ENCODE peak calls at places on chromosomes 5 and 9, in seven cellular contexts. N, G, D, W, O, H and B are unnamed samples.

GRCh38 chr5:31347558-31347905 is 154.0 kb downstream of the CDH6 start:
- DNase-seq in N (no peak), G (no peak), D (no peak), W (no peak), O (no peak), H (no peak), B (no peak)

GRCh38 chr5:172793577-172794488 is 22.8 kb upstream of the DUSP1 start:
- DNase-seq in N (no peak), G (no peak), D (no peak), W (peak; percentile 67), O (no peak), H (no peak), B (no peak)

GRCh38 chr5:178077751-178078150 is 35.6 kb upstream of the N4BP3 start:
- DNase-seq in N (no peak), G (no peak), D (no peak), W (peak; percentile 13), O (peak; percentile 62), H (no peak), B (no peak)

GRCh38 chr5:154049685-154050084 is 10.9 kb downstream of the MFAP3 start:
- DNase-seq in N (no peak), G (no peak), D (no peak), W (no peak), O (no peak), H (no peak), B (no peak)

GRCh38 chr5:121693864-121694263 is 157.8 kb upstream of the FTMT start:
- DNase-seq in N (no peak), G (no peak), D (no peak), W (peak; percentile 25), O (no peak), H (no peak), B (no peak)

GRCh38 chr9:127386981-127387380 is 10.0 kb upstream of the SLC2A8 start:
- DNase-seq in N (no peak), G (no peak), D (no peak), W (no peak), O (no peak), H (no peak), B (no peak)

GRCh38 chr9:35042081-35042604 is 30.3 kb downstream of the VCP start:
- DNase-seq in N (no peak), G (no peak), D (no peak), W (peak; percentile 23), O (no peak), H (no peak), B (no peak)

GRCh38 chr5:118611332-118611945 is 376.9 kb downstream of the DTWD2 start:
- DNase-seq in N (peak; percentile 3), G (peak; percentile 19), D (peak; percentile 22), W (peak; percentile 17), O (peak; percentile 64), H (no peak), B (peak; percentile 1)

GRCh38 chr5:89117131-89117644 is 234.2 kb upstream of the MEF2C start:
- DNase-seq in N (no peak), G (no peak), D (no peak), W (peak; percentile 34), O (no peak), H (peak; percentile 55), B (no peak)

GRCh38 chr5:137696481-137696880 is 39.4 kb downstream of the KLHL3 start:
- DNase-seq in N (no peak), G (no peak), D (no peak), W (no peak), O (no peak), H (no peak), B (no peak)

GRCh38 chr9:19313573-19313972 is 66.5 kb downstream of the RPS6 start:
- DNase-seq in N (no peak), G (no peak), D (no peak), W (no peak), O (no peak), H (no peak), B (no peak)

GRCh38 chr9:81767921-81768320 is 78.6 kb upstream of the TLE1 start:
- DNase-seq in N (no peak), G (no peak), D (no peak), W (no peak), O (no peak), H (no peak), B (no peak)

GRCh38 chr5:72206160-72206559 is 98.9 kb downstream of the MAP1B start:
- DNase-seq in N (no peak), G (no peak), D (no peak), W (peak; percentile 9), O (no peak), H (no peak), B (no peak)

GRCh38 chr5:65722575-65723424 is 795 bp downstream of the NLN start:
- DNase-seq in N (peak; percentile 65), G (peak; percentile 19), D (peak; percentile 73), W (peak; percentile 72), O (peak; percentile 74), H (no peak), B (peak; percentile 59)

GRCh38 chr5:67648201-67648671 is 451.6 kb upstream of the CD180 start:
- DNase-seq in N (no peak), G (no peak), D (no peak), W (no peak), O (no peak), H (no peak), B (no peak)

GRCh38 chr9:125700791-125701190 is 6.2 kb downstream of the MAPKAP1 start:
- DNase-seq in N (no peak), G (no peak), D (no peak), W (no peak), O (peak; percentile 56), H (peak; percentile 84), B (no peak)

GRCh38 chr5:8333977-8334376 is 465.0 kb downstream of the MTRR start:
- DNase-seq in N (no peak), G (no peak), D (no peak), W (no peak), O (no peak), H (no peak), B (no peak)

GRCh38 chr9:81492710-81493447 is 196.5 kb downstream of the TLE1 start:
- DNase-seq in N (no peak), G (no peak), D (no peak), W (no peak), O (no peak), H (no peak), B (peak; percentile 59)

DNA sequence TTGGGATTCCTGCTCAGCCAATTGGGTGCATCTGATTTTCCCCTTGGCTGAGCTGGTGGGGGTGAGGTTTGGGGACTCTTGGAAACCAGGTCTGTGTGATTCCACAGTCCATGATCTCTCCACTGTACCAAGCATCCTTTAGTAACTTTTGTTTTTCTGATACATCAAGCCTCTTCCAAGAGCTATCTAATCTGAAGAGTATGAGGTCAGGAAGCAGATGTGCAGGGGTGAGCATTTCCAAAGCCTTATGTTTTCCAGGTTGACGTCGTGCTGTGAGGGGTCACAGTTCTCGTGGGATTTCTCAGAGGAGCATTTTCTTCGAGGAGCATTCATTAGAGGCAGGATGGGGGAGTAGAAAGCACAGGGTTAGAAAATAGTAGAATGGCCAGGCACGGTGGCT is 95.3 kb downstream of the KLF4 start:
- DNase-seq in N (no peak), G (no peak), D (no peak), W (no peak), O (no peak), H (no peak), B (no peak)
- H3K4me1 ChIP-seq in N (peaks cover 3% of the 10 kb centered on the region), G (no peaks in the 10 kb centered on the region), D (no peaks in the 10 kb centered on the region), W (no peaks in the 10 kb centered on the region), O (no peaks in the 10 kb centered on the region), H (no peaks in the 10 kb centered on the region), B (no peaks in the 10 kb centered on the region)

GRCh38 chr5:41508696-41509398 is 1.6 kb downstream of the PLCXD3 start:
- DNase-seq in N (no peak), G (no peak), D (peak; percentile 44), W (no peak), O (no peak), H (no peak), B (no peak)

GRCh38 chr5:41511241-41511640 is 840 bp upstream of the PLCXD3 start:
- DNase-seq in N (no peak), G (no peak), D (peak; percentile 19), W (no peak), O (no peak), H (no peak), B (no peak)

GRCh38 chr5:41508186-41508585 is 2.2 kb downstream of the PLCXD3 start:
- DNase-seq in N (no peak), G (no peak), D (no peak), W (no peak), O (no peak), H (no peak), B (no peak)

GRCh38 chr5:41509399-41510175 is 814 bp downstream of the PLCXD3 start:
- DNase-seq in N (peak; percentile 14), G (no peak), D (peak; percentile 53), W (no peak), O (peak; percentile 41), H (no peak), B (no peak)

DNA sequence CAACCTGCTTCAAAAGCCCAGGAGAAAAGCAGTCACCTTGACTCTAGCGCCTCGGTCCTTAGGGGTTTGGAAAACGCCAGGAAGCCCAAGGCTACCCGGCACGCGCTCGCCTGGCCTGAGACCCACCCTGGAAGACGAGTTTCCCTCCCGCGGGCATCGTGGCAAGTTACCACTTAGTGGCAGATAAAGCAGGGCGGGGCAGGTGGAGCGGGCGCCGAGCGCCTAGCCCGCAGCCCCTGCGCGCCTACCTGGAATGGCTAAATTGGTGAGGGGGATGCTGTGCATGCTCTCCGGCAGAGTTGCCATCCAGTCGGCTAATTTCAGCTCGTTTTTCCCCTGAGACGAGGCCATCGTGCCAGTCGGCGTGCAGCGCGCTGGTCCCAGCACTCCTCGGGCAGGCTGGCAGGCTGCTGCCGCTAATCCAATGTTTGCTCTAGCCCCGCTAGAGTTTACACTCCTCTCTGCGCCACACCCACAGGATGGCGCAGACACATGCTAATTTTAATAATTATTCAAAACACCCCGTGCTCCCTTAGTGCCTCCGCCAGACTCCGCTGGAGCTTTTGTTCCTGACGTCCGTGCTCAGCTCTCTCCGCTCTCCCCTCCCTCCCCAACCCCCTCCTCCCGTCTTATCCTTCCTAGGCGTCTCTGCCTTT is at the start of gene PLCXD3:
- DNase-seq in N (peak; percentile 32), G (no peak), D (peak; percentile 69), W (no peak), O (peak; percentile 61), H (no peak), B (no peak)
- TF ChIP-seq REST in N (no peak), G (no peak), D (no peak), W (no peak), O (no peak), H (no peak), B (no peak)

DNA sequence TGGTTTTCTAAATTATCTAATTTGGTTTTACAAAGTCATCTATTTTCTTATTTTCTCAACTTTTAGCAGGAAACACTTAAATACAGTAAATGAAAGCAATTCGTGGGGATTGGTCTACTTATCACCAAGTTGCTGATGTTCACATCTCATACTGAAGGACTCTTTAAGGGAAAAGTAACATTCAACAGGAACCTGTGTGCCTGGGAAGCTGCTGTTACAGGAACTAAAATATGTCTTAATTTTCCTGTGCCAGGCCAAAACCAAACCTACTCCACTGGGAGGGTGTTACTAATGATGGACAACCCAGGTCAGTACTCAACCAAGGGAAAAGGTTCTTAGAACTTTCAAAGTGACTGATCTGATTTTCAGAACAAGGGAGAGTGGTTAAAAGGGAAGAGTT is 5.3 kb downstream of the ISCA1 start:
- DNase-seq in N (no peak), G (no peak), D (no peak), W (no peak), O (no peak), H (no peak), B (no peak)
- H3K4me1 ChIP-seq in N (peaks cover 9% of the 10 kb centered on the region), G (peaks cover 2% of the 10 kb centered on the region), D (peaks cover 7% of the 10 kb centered on the region), W (peaks cover 8% of the 10 kb centered on the region), O (no peaks in the 10 kb centered on the region), H (no peaks in the 10 kb centered on the region), B (peaks cover 4% of the 10 kb centered on the region)

DNA sequence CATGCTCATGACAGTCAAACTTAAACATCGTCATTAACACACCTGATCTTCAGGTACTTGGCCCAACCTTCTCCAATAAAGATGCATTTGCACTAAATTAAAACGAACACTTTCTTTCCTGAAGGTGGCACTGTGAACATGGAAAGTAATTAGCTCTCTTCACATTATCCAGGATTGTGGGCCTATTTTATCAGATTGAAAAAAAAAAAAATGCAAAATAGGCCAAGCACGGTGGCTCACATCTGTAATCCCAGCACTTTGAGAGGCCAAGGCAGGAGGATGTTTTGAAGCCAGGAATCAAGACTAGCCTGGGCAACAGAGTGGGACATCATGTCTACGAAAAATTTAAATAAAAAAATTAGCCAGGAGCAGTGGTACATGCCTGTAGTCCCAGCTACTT is 14.4 kb upstream of the CDC20B start:
- DNase-seq in N (no peak), G (peak; percentile 57), D (no peak), W (peak; percentile 37), O (peak; percentile 65), H (no peak), B (no peak)
- TF ChIP-seq REST in N (no peak), G (no peak), D (no peak), W (no peak), O (no peak), H (no peak), B (no peak)